ENCODE peak calls at places on chromosomes 7 and 10, in six cellular contexts. One of them, this sample, is unnamed.

GRCh38 chr7:44980393-44981034 is 1.7 kb upstream of the MYO1G start:
- DNase-seq in breast epithelium: no peak
- DNase-seq in MCF 10A: peak; percentile 90
- DNase-seq in stomach: no peak
- DNase-seq in suprapubic skin: no peak
- DNase-seq in coronary artery: no peak
- DNase-seq in this sample: no peak

GRCh38 chr10:121310151-121310711 is 288.0 kb downstream of the FGFR2 start:
- DNase-seq in stomach: no peak
- DNase-seq in MCF 10A: no peak
- DNase-seq in breast epithelium: no peak
- DNase-seq in coronary artery: no peak
- DNase-seq in suprapubic skin: no peak
- DNase-seq in this sample: no peak

GRCh38 chr7:12291870-12292269 is 80.8 kb downstream of the TMEM106B start:
- DNase-seq in coronary artery: no peak
- DNase-seq in breast epithelium: no peak
- DNase-seq in stomach: no peak
- DNase-seq in MCF 10A: peak; percentile 14
- DNase-seq in suprapubic skin: no peak
- DNase-seq in this sample: no peak

GRCh38 chr7:29281782-29282541 is 87.4 kb downstream of the CHN2 start:
- DNase-seq in stomach: no peak
- DNase-seq in MCF 10A: peak; percentile 45
- DNase-seq in coronary artery: no peak
- DNase-seq in breast epithelium: no peak
- DNase-seq in suprapubic skin: no peak
- DNase-seq in this sample: no peak

GRCh38 chr7:127066974-127067373 is 185.8 kb downstream of the GRM8 start:
- DNase-seq in suprapubic skin: no peak
- DNase-seq in MCF 10A: peak; percentile 27
- DNase-seq in coronary artery: no peak
- DNase-seq in breast epithelium: no peak
- DNase-seq in stomach: no peak
- DNase-seq in this sample: no peak

GRCh38 chr10:56605043-56605442 is 244.0 kb upstream of the ZWINT start:
- DNase-seq in breast epithelium: no peak
- DNase-seq in stomach: no peak
- DNase-seq in MCF 10A: no peak
- DNase-seq in coronary artery: no peak
- DNase-seq in suprapubic skin: no peak
- DNase-seq in this sample: no peak

GRCh38 chr7:13217762-13218161 is 530.3 kb downstream of the ARL4A start:
- DNase-seq in MCF 10A: no peak
- DNase-seq in coronary artery: no peak
- DNase-seq in breast epithelium: no peak
- DNase-seq in stomach: no peak
- DNase-seq in suprapubic skin: no peak
- DNase-seq in this sample: no peak

GRCh38 chr7:149126662-149127321 is 668 bp upstream of the ZNF425 start:
- DNase-seq in suprapubic skin: no peak
- DNase-seq in MCF 10A: peak; percentile 50
- DNase-seq in stomach: peak; percentile 46
- DNase-seq in breast epithelium: no peak
- DNase-seq in coronary artery: peak; percentile 82
- DNase-seq in this sample: no peak

GRCh38 chr10:123272171-123272570 is 118.0 kb downstream of the BUB3 start:
- DNase-seq in MCF 10A: peak; percentile 12
- DNase-seq in coronary artery: no peak
- DNase-seq in stomach: no peak
- DNase-seq in breast epithelium: no peak
- DNase-seq in suprapubic skin: no peak
- DNase-seq in this sample: no peak

GRCh38 chr10:58177362-58177947 is 90.2 kb downstream of the IPMK start:
- DNase-seq in suprapubic skin: no peak
- DNase-seq in coronary artery: no peak
- DNase-seq in stomach: no peak
- DNase-seq in MCF 10A: peak; percentile 38
- DNase-seq in breast epithelium: no peak
- DNase-seq in this sample: no peak

GRCh38 chr10:30182191-30183075 is 123.0 kb upstream of the JCAD start:
- DNase-seq in MCF 10A: peak; percentile 64
- DNase-seq in suprapubic skin: peak; percentile 76
- DNase-seq in stomach: no peak
- DNase-seq in breast epithelium: no peak
- DNase-seq in coronary artery: no peak
- DNase-seq in this sample: no peak

GRCh38 chr10:129440247-129440646 is 26.8 kb upstream of the MGMT start:
- DNase-seq in stomach: no peak
- DNase-seq in coronary artery: no peak
- DNase-seq in breast epithelium: no peak
- DNase-seq in suprapubic skin: no peak
- DNase-seq in MCF 10A: peak; percentile 16
- DNase-seq in this sample: no peak

GRCh38 chr7:128676665-128677064 is 4.6 kb downstream of the GARIN1A start:
- DNase-seq in stomach: no peak
- DNase-seq in MCF 10A: no peak
- DNase-seq in suprapubic skin: no peak
- DNase-seq in breast epithelium: no peak
- DNase-seq in coronary artery: no peak
- DNase-seq in this sample: no peak

GRCh38 chr10:72234560-72235095 is 18.6 kb upstream of the ASCC1 start:
- DNase-seq in coronary artery: no peak
- DNase-seq in MCF 10A: no peak
- DNase-seq in breast epithelium: no peak
- DNase-seq in suprapubic skin: no peak
- DNase-seq in stomach: peak; percentile 32
- DNase-seq in this sample: no peak

GRCh38 chr7:69722836-69723235 is 124.6 kb downstream of the AUTS2 start:
- DNase-seq in stomach: no peak
- DNase-seq in suprapubic skin: no peak
- DNase-seq in coronary artery: no peak
- DNase-seq in breast epithelium: no peak
- DNase-seq in MCF 10A: no peak
- DNase-seq in this sample: no peak

GRCh38 chr7:149196151-149196704 is 882 bp downstream of the ZNF282 start:
- DNase-seq in MCF 10A: peak; percentile 33
- DNase-seq in suprapubic skin: no peak
- DNase-seq in coronary artery: no peak
- DNase-seq in breast epithelium: no peak
- DNase-seq in stomach: no peak
- DNase-seq in this sample: no peak

GRCh38 chr10:17703706-17704105 is 48.3 kb upstream of the TMEM236 start:
- DNase-seq in breast epithelium: no peak
- DNase-seq in suprapubic skin: no peak
- DNase-seq in MCF 10A: no peak
- DNase-seq in stomach: no peak
- DNase-seq in coronary artery: no peak
- DNase-seq in this sample: no peak

GRCh38 chr7:36084485-36085091 is 68.5 kb upstream of the EEPD1 start:
- DNase-seq in stomach: peak; percentile 84
- DNase-seq in breast epithelium: no peak
- DNase-seq in coronary artery: peak; percentile 69
- DNase-seq in suprapubic skin: no peak
- DNase-seq in MCF 10A: peak; percentile 45
- DNase-seq in this sample: no peak

GRCh38 chr7:112205348-112206237 is 606 bp downstream of the DOCK4 start:
- DNase-seq in coronary artery: peak; percentile 77
- DNase-seq in MCF 10A: peak; percentile 49
- DNase-seq in breast epithelium: no peak
- DNase-seq in stomach: peak; percentile 50
- DNase-seq in suprapubic skin: peak; percentile 81
- DNase-seq in this sample: no peak

GRCh38 chr7:152912511-152912910 is 153.0 kb downstream of the ACTR3B start:
- DNase-seq in MCF 10A: no peak
- DNase-seq in stomach: no peak
- DNase-seq in coronary artery: no peak
- DNase-seq in suprapubic skin: no peak
- DNase-seq in breast epithelium: no peak
- DNase-seq in this sample: no peak

GRCh38 chr7:152909683-152910544 is 150.4 kb downstream of the ACTR3B start:
- DNase-seq in stomach: no peak
- DNase-seq in coronary artery: no peak
- DNase-seq in suprapubic skin: peak; percentile 41
- DNase-seq in MCF 10A: no peak
- DNase-seq in breast epithelium: no peak
- DNase-seq in this sample: no peak

GRCh38 chr7:152910545-152911013 is 151.0 kb downstream of the ACTR3B start:
- DNase-seq in MCF 10A: no peak
- DNase-seq in breast epithelium: no peak
- DNase-seq in stomach: no peak
- DNase-seq in suprapubic skin: no peak
- DNase-seq in coronary artery: no peak
- DNase-seq in this sample: no peak

GRCh38 chr7:152913492-152913891 is 153.9 kb downstream of the ACTR3B start:
- DNase-seq in MCF 10A: no peak
- DNase-seq in breast epithelium: no peak
- DNase-seq in stomach: no peak
- DNase-seq in coronary artery: no peak
- DNase-seq in suprapubic skin: no peak
- DNase-seq in this sample: no peak

DNA sequence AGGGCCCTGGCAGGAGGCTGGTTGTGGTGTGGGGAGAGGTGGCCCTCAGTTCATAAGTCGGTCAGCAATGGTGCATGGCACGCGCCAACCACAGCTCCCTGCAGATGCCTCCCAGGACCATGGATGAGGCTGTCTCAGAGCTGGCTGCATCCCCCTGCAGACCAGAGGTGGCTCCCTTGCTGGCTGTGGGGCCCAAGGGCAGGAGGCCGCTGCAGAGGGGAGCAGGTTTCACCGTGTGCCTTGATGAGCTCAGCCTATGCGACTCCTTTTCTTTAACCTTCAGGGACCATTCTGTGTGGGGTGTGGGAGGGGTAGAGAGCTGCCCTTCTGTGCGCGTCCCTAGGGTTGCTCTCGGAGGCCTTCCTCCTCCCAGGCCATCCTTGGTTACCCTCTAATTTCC is 152.4 kb downstream of the ACTR3B start:
- DNase-seq in breast epithelium: no peak
- DNase-seq in stomach: no peak
- DNase-seq in MCF 10A: no peak
- DNase-seq in suprapubic skin: no peak
- DNase-seq in coronary artery: no peak
- DNase-seq in this sample: no peak
- TF ChIP-seq CTCF in breast epithelium: no peak
- TF ChIP-seq CTCF in stomach: no peak
- TF ChIP-seq CTCF in MCF 10A: no peak
- TF ChIP-seq CTCF in suprapubic skin: no peak
- TF ChIP-seq CTCF in coronary artery: no peak
- TF ChIP-seq CTCF in this sample: no peak

GRCh38 chr7:75994388-75995051 is at the start of gene TMEM120A:
- DNase-seq in stomach: peak; percentile 98
- DNase-seq in breast epithelium: peak; percentile 96
- DNase-seq in MCF 10A: peak; percentile 92
- DNase-seq in coronary artery: peak; percentile 97
- DNase-seq in suprapubic skin: peak; percentile 98
- DNase-seq in this sample: peak; percentile 96
- TF ChIP-seq CTCF in stomach: no peak
- TF ChIP-seq CTCF in breast epithelium: no peak
- TF ChIP-seq CTCF in MCF 10A: no peak
- TF ChIP-seq CTCF in coronary artery: no peak
- TF ChIP-seq CTCF in suprapubic skin: peak; percentile 24
- TF ChIP-seq CTCF in this sample: no peak

DNA sequence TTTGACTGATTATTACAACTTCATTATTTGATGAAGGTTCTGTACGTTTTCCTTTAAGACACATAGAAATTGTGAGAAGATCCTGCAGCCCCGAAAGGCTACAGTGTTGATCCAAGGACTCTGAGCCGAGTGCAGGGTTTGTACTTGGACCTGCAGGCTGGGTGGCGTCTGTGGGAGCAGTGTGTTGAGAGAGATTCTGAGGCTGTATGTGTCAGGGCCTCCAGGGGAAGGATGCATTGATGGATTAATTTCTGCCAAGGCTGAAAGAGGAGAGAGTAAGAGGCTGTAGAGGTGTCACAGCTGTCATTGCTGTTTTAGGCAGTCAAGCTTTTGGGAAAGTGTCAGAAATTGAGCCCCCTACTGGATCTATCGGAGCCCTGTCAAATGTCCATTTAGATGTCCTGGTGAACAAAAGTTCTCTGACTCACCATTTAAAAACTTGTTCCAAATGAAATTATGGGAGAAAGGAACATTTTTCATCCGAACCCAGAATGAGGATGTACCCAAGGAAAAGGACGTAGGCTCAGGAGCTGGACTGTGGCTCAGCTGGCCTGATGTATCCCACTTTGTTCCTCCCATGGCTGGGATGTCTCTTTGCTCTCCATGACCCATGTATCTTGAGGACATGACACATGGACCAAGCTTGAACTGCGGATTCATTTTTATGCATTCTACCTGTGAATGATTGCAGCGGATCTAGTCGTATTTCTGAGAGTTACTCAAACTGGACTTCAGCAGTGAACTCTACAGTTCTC is 102.2 kb downstream of the TCF7L2 start:
- DNase-seq in coronary artery: no peak
- DNase-seq in MCF 10A: peak; percentile 30
- DNase-seq in suprapubic skin: no peak
- DNase-seq in breast epithelium: no peak
- DNase-seq in stomach: no peak
- DNase-seq in this sample: no peak
- TF ChIP-seq CTCF in coronary artery: no peak
- TF ChIP-seq CTCF in MCF 10A: peak; percentile 13
- TF ChIP-seq CTCF in suprapubic skin: no peak
- TF ChIP-seq CTCF in breast epithelium: no peak
- TF ChIP-seq CTCF in stomach: no peak
- TF ChIP-seq CTCF in this sample: no peak

DNA sequence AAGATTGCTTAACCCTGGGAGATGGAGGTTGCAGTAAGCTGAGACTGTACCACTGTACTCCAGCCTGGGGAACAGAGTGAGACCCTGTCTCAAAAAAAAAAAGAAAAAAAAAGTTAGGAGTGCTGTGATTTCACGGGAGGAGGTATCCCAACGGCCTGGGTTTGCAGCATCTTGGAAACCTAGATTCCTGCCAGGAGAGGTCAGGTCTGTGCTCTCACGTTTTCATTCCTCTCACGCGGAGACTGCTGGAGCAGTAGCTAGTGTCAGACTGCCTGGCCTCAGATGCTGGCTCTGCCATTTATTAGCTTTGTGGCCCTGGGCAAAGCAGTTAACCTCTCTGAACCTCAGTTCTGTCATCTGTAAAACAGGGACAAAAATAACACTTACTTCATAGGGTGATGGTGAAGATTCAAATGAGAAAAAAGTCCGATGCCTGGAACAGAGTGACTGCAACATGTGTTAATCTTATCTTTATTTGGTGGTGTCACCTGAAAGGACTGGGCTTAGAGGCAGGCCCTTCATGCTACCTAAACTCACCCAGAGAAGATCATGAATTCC is 94.9 kb downstream of the GAD2 start:
- DNase-seq in stomach: no peak
- DNase-seq in MCF 10A: no peak
- DNase-seq in coronary artery: no peak
- DNase-seq in suprapubic skin: no peak
- DNase-seq in breast epithelium: no peak
- DNase-seq in this sample: no peak
- TF ChIP-seq CTCF in stomach: no peak
- TF ChIP-seq CTCF in MCF 10A: no peak
- TF ChIP-seq CTCF in coronary artery: no peak
- TF ChIP-seq CTCF in suprapubic skin: no peak
- TF ChIP-seq CTCF in breast epithelium: no peak
- TF ChIP-seq CTCF in this sample: no peak

This sample was measured in omental fat pad.